ENCODE peak calls at places on chromosomes 3 and 15, in four cellular contexts. H is A549, M is astrocyte of the cerebellum, Q is sigmoid colon. W is an unnamed sample.

GRCh38 chr3:171812811-171813210 is 2.5 kb upstream of the PLD1 start:
- DNase-seq in H (no peak), M (no peak), Q (no peak), W (no peak)

GRCh38 chr15:49082960-49083359 is 36.7 kb upstream of the SECISBP2L start:
- DNase-seq in H (no peak), M (no peak), Q (no peak), W (peak; percentile 84)

GRCh38 chr3:8538904-8539303 is 37.3 kb downstream of the LMCD1 start:
- DNase-seq in H (no peak), M (peak; percentile 53), Q (no peak), W (no peak)

GRCh38 chr3:134933997-134934396 is 138.9 kb downstream of the EPHB1 start:
- DNase-seq in H (no peak), M (no peak), Q (peak; percentile 39), W (no peak)

GRCh38 chr3:23944861-23945652 is at the start of gene NR1D2:
- DNase-seq in H (peak; percentile 74), M (peak; percentile 45), Q (peak; percentile 93), W (peak; percentile 34)

GRCh38 chr15:40377606-40378005 is 4.9 kb upstream of the KNSTRN start:
- DNase-seq in H (no peak), M (no peak), Q (no peak), W (no peak)

GRCh38 chr3:142095866-142096265 is 53.5 kb downstream of the TFDP2 start:
- DNase-seq in H (no peak), M (no peak), Q (no peak), W (no peak)

GRCh38 chr3:7621645-7622044 is 760.7 kb downstream of the GRM7 start:
- DNase-seq in H (no peak), M (no peak), Q (no peak), W (no peak)

GRCh38 chr3:186024210-186024609 is 84.7 kb downstream of the ETV5 start:
- DNase-seq in H (no peak), M (no peak), Q (peak; percentile 74), W (no peak)

GRCh38 chr3:173887888-173888287 is 490.3 kb downstream of the NLGN1 start:
- DNase-seq in H (no peak), M (no peak), Q (no peak), W (no peak)

GRCh38 chr15:25807063-25807462 is 56.1 kb downstream of the ATP10A start:
- DNase-seq in H (no peak), M (no peak), Q (no peak), W (no peak)

GRCh38 chr15:41892621-41893421 is 1.0 kb downstream of the SPTBN5 start:
- DNase-seq in H (no peak), M (no peak), Q (no peak), W (no peak)

GRCh38 chr15:37921527-37922385 is 12.7 kb upstream of the TMCO5A start:
- DNase-seq in H (no peak), M (no peak), Q (no peak), W (no peak)

GRCh38 chr15:34987982-34988873 is at the start of gene ZNF770:
- DNase-seq in H (peak; percentile 89), M (peak; percentile 33), Q (peak; percentile 87), W (peak; percentile 26)

GRCh38 chr3:194976049-194976451 is 290.4 kb downstream of the FAM43A start:
- DNase-seq in H (no peak), M (no peak), Q (no peak), W (no peak)

GRCh38 chr3:127158614-127159221 is 34.2 kb upstream of the PRR23E start:
- DNase-seq in H (no peak), M (no peak), Q (no peak), W (no peak)

GRCh38 chr3:167870743-167871142 is 135.2 kb downstream of the SERPINI1 start:
- DNase-seq in H (no peak), M (no peak), Q (no peak), W (no peak)

GRCh38 chr3:192850501-192850981 is 67.1 kb downstream of the MB21D2 start:
- DNase-seq in H (no peak), M (no peak), Q (no peak), W (no peak)

GRCh38 chr3:124767691-124768090 is 37.4 kb downstream of the UMPS start:
- DNase-seq in H (no peak), M (no peak), Q (no peak), W (no peak)

DNA sequence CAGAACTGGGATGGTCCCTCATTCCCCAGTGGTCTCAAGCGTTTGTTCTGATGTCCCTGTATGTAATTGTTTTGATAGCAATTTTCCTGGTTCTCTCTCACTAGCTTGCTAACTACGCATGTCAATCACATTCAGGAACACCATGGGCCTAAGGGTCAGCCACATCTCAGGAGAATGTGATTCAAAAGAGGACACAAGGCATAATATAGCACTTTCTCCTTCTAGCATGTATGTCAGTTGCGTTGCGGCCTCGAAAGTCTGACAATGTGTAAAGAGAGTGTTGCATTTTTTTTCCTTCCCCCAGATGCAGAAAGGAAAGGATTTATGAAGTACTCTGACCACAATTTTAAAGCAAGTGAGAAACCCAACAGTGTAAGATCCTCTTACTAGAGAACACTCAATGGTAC is 32.0 kb upstream of the TCF12 start:
- DNase-seq in H (no peak), M (no peak), Q (no peak), W (no peak)
- H3K4me3 ChIP-seq in H (peak overlapping the region; percentile 53), M (peak overlapping the region; percentile 53), Q (peak overlapping the region; percentile 65), W (peak overlapping the region; percentile 57)

DNA sequence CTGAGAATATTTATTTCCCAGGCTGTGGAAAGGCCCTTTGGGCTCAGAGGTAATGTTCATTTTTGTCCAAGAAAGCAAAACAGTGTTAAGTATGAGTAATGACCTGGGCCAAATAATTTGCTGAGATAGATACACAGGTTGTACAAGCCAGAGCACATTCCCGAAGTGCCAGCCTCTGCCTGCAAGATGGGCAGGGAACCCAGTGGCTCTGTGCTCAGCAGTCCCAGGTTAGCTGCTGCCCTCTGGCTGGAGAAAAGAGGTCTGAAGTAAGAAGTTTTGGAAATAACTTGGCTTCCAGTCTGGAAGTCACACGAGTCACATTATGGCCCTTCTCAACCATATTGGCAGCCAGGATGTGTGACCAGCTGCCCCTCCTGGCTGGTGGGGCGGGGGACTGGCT is 20.2 kb downstream of the MYZAP start:
- DNase-seq in H (peak; percentile 35), M (no peak), Q (peak; percentile 77), W (no peak)
- TF ChIP-seq CTCF in H (peak; percentile 64), M (peak; percentile 22), Q (peak; percentile 61), W (no peak)

GRCh38 chr3:58584690-58585004 is 7.5 kb upstream of the FAM107A start:
- DNase-seq in H (no peak), M (no peak), Q (no peak), W (no peak)
- H3K4me3 ChIP-seq in H (peak overlapping the region; percentile 68), M (peak overlapping the region; percentile 48), Q (peak overlapping the region; percentile 56), W (peak overlapping the region; percentile 67)

DNA sequence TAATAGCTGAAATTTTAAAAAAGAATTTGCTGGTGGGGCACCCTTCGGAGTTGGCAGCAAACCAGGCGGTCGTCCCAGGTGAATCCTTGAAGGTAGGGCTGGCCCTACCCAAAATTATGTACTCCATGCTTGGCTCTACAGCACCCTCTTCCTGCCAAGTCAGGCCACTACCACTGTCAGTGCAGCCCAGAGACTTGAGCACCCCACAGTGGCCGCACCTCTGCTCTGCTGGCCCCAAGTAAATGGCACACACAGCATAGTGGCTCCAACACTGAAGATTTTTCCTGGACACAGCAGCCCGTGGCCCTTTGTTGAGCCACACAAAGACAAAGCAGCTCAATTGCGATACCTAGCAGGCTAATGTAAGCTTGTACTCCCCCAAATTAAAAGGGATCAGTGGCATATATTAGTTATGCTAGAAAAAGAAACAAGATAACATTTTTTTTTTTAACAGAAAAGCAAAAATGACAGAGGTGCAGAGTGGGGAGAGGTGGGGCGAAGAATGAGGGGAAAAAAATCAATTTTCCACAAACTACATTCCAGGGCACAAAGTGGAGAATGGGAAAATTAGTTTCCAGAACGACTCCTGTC is 250.5 kb downstream of the UACA start:
- DNase-seq in H (peak; percentile 67), M (no peak), Q (no peak), W (no peak)
- TF ChIP-seq CTCF in H (peak; percentile 70), M (peak; percentile 53), Q (no peak), W (peak; percentile 60)